ENCODE peak calls at places on chromosomes 4 and X, in eight cellular contexts. T is stimulated activated CD8-positive, alpha-beta memory T cell treated with anti-CD3 and anti-CD28 coated beads, Interleukin-4, amount 100 ng/mL, for 48 hours; X is stomach; Q is EH; A is astrocyte of the spinal cord; N is NT2/D1; R is effector memory CD4-positive, alpha-beta T cell; Y is effector CD4-positive, alpha-beta T cell. W is an unnamed sample.

GRCh38 chr4:3045500-3045850 is 28.9 kb downstream of the HTT-AS start:
- DNase-seq in T (peak; percentile 76), X (peak; percentile 56), Q (peak; percentile 75), A (peak; percentile 38), N (no peak), R (peak; percentile 75), Y (peak; percentile 55), W (no peak)

GRCh38 chrX:115177941-115178340 is 11.3 kb upstream of the RBMXL3 start:
- DNase-seq in T (no peak), X (no peak), Q (no peak), A (peak; percentile 4), N (peak; percentile 5), R (no peak), Y (no peak), W (no peak)

GRCh38 chrX:131792789-131793462 is 230.2 kb upstream of the STK26 start:
- DNase-seq in T (no peak), X (peak; percentile 89), Q (peak; percentile 3), A (peak; percentile 93), N (no peak), R (no peak), Y (peak; percentile 92), W (no peak)

GRCh38 chr4:7155611-7156071 is 36.7 kb upstream of the SORCS2 start:
- DNase-seq in T (no peak), X (no peak), Q (peak; percentile 54), A (no peak), N (no peak), R (no peak), Y (no peak), W (peak; percentile 7)

GRCh38 chr4:40403079-40403478 is 67.9 kb downstream of the CHRNA9 start:
- DNase-seq in T (no peak), X (no peak), Q (no peak), A (no peak), N (no peak), R (no peak), Y (no peak), W (no peak)

GRCh38 chrX:22399793-22400192 is 127.1 kb downstream of the CBLL2 start:
- DNase-seq in T (no peak), X (no peak), Q (peak; percentile 61), A (peak; percentile 37), N (no peak), R (no peak), Y (no peak), W (no peak)

GRCh38 chrX:118499295-118499694 is 3.7 kb downstream of the DOCK11 start:
- DNase-seq in T (no peak), X (no peak), Q (no peak), A (no peak), N (no peak), R (no peak), Y (no peak), W (no peak)

GRCh38 chr4:63788271-63788670 is 621.0 kb downstream of the TECRL start:
- DNase-seq in T (no peak), X (no peak), Q (no peak), A (no peak), N (no peak), R (no peak), Y (no peak), W (no peak)

GRCh38 chrX:133935096-133935495 is 50.3 kb downstream of the GPC3 start:
- DNase-seq in T (no peak), X (no peak), Q (no peak), A (no peak), N (no peak), R (no peak), Y (no peak), W (no peak)

GRCh38 chr4:89314291-89314690 is 6.7 kb upstream of the GPRIN3 start:
- DNase-seq in T (no peak), X (no peak), Q (peak; percentile 29), A (no peak), N (no peak), R (no peak), Y (no peak), W (no peak)

GRCh38 chr4:44118971-44119680 is 329.5 kb downstream of the KCTD8 start:
- DNase-seq in T (no peak), X (no peak), Q (no peak), A (peak; percentile 5), N (no peak), R (no peak), Y (no peak), W (no peak)

GRCh38 chrX:8504451-8504850 is 39.8 kb downstream of the VCX3B start:
- DNase-seq in T (no peak), X (no peak), Q (no peak), A (peak; percentile 76), N (no peak), R (no peak), Y (no peak), W (no peak)

GRCh38 chr4:123986268-123986798 is 589.7 kb downstream of the SPRY1 start:
- DNase-seq in T (no peak), X (no peak), Q (peak; percentile 96), A (peak; percentile 96), N (no peak), R (no peak), Y (no peak), W (peak; percentile 99)

GRCh38 chr4:610411-611261 is 14.7 kb upstream of the PDE6B start:
- DNase-seq in T (no peak), X (no peak), Q (peak; percentile 51), A (peak; percentile 4), N (no peak), R (no peak), Y (no peak), W (no peak)

GRCh38 chrX:69024931-69025330 is 140.3 kb downstream of the PJA1 start:
- DNase-seq in T (no peak), X (peak; percentile 78), Q (peak; percentile 65), A (peak; percentile 41), N (no peak), R (no peak), Y (no peak), W (no peak)

GRCh38 chr4:142144813-142145212 is 508.4 kb downstream of the IL15 start:
- DNase-seq in T (no peak), X (no peak), Q (no peak), A (no peak), N (no peak), R (no peak), Y (no peak), W (no peak)

GRCh38 chrX:85012098-85012497 is 8.4 kb downstream of the APOOL start:
- DNase-seq in T (no peak), X (no peak), Q (no peak), A (no peak), N (no peak), R (no peak), Y (no peak), W (no peak)

GRCh38 chr4:61442936-61443335 is 242.8 kb downstream of the ADGRL3 start:
- DNase-seq in T (no peak), X (no peak), Q (no peak), A (no peak), N (no peak), R (no peak), Y (no peak), W (no peak)

GRCh38 chr4:59222231-59222630 is 1977.9 kb upstream of the ADGRL3 start:
- DNase-seq in T (no peak), X (no peak), Q (no peak), A (no peak), N (no peak), R (no peak), Y (no peak), W (no peak)

GRCh38 chrX:128425546-128425945 is 373.3 kb upstream of the ACTRT1 start:
- DNase-seq in T (no peak), X (no peak), Q (no peak), A (no peak), N (no peak), R (no peak), Y (no peak), W (no peak)

GRCh38 chrX:39724544-39724943 is 373.2 kb downstream of the BCOR start:
- DNase-seq in T (no peak), X (no peak), Q (no peak), A (no peak), N (no peak), R (no peak), Y (no peak), W (no peak)

GRCh38 chrX:40099046-40099968 is 1.5 kb upstream of the BCOR start:
- DNase-seq in T (peak; percentile 63), X (no peak), Q (peak; percentile 29), A (no peak), N (no peak), R (no peak), Y (no peak), W (no peak)

GRCh38 chrX:38045697-38046096 is 39.3 kb downstream of the SYTL5 start:
- DNase-seq in T (no peak), X (peak; percentile 51), Q (no peak), A (no peak), N (no peak), R (no peak), Y (no peak), W (no peak)

GRCh38 chr4:113052379-113052951 is 3.0 kb downstream of the ANK2 start:
- DNase-seq in T (no peak), X (no peak), Q (peak; percentile 9), A (peak; percentile 86), N (no peak), R (no peak), Y (no peak), W (no peak)